ENCODE peak calls at places on chromosome 7, in nine cellular contexts. R, F, Z, G, T, Y, X, D and S are unnamed samples.
A peak's percentile ranks its signal among the peaks of the same experiment; 100 is the strongest.

GRCh38 chr7:127718325-127718724 is 66.3 kb downstream of the SND1 start:
- DNase-seq in R (no peak), F (no peak), Z (no peak), G (no peak), T (no peak), Y (no peak), X (no peak), D (no peak), S (no peak)

GRCh38 chr7:112220877-112221434 is 14.5 kb downstream of the ZNF277 start:
- DNase-seq in R (no peak), F (no peak), Z (no peak), G (no peak), T (no peak), Y (no peak), X (no peak), D (no peak), S (no peak)

GRCh38 chr7:21754963-21755362 is 190.7 kb downstream of the CDCA7L start:
- DNase-seq in R (no peak), F (no peak), Z (no peak), G (no peak), T (no peak), Y (no peak), X (no peak), D (no peak), S (no peak)

GRCh38 chr7:158061031-158061630 is 526.5 kb downstream of the PTPRN2 start:
- DNase-seq in R (no peak), F (no peak), Z (no peak), G (no peak), T (no peak), Y (no peak), X (no peak), D (no peak), S (no peak)

GRCh38 chr7:47357398-47357797 is 224.5 kb downstream of the TNS3 start:
- DNase-seq in R (no peak), F (no peak), Z (peak; percentile 49), G (no peak), T (no peak), Y (no peak), X (no peak), D (no peak), S (no peak)

GRCh38 chr7:128405345-128406146 is 4.2 kb downstream of the IMPDH1 start:
- DNase-seq in R (peak; percentile 67), F (peak; percentile 68), Z (peak; percentile 85), G (no peak), T (no peak), Y (peak; percentile 22), X (no peak), D (peak; percentile 24), S (no peak)

GRCh38 chr7:1899201-1899600 is 229.1 kb downstream of the ELFN1 start:
- DNase-seq in R (peak; percentile 72), F (no peak), Z (no peak), G (no peak), T (no peak), Y (no peak), X (no peak), D (no peak), S (no peak)

GRCh38 chr7:4849390-4849789 is 12.4 kb downstream of the PAPOLB start:
- DNase-seq in R (no peak), F (peak; percentile 36), Z (no peak), G (peak; percentile 17), T (no peak), Y (no peak), X (peak; percentile 24), D (no peak), S (no peak)

GRCh38 chr7:93715234-93715633 is 140.7 kb upstream of the CALCR start:
- DNase-seq in R (peak; percentile 53), F (peak; percentile 27), Z (peak; percentile 88), G (no peak), T (no peak), Y (no peak), X (peak; percentile 31), D (no peak), S (peak; percentile 16)

GRCh38 chr7:28466341-28466740 is 54.0 kb downstream of the CREB5 start:
- DNase-seq in R (no peak), F (no peak), Z (no peak), G (no peak), T (no peak), Y (no peak), X (no peak), D (no peak), S (no peak)

GRCh38 chr7:100472854-100473499 is 6.0 kb downstream of the TSC22D4 start:
- DNase-seq in R (peak; percentile 73), F (no peak), Z (no peak), G (no peak), T (peak; percentile 66), Y (no peak), X (no peak), D (no peak), S (no peak)

GRCh38 chr7:43151076-43151475 is 38.6 kb downstream of the HECW1 start:
- DNase-seq in R (no peak), F (no peak), Z (no peak), G (no peak), T (no peak), Y (no peak), X (no peak), D (no peak), S (no peak)

GRCh38 chr7:12092499-12093130 is 118.5 kb upstream of the TMEM106B start:
- DNase-seq in R (no peak), F (no peak), Z (no peak), G (no peak), T (no peak), Y (no peak), X (no peak), D (no peak), S (no peak)

GRCh38 chr7:98653601-98654310 is 36.7 kb downstream of the NPTX2 start:
- DNase-seq in R (no peak), F (no peak), Z (no peak), G (no peak), T (no peak), Y (no peak), X (no peak), D (no peak), S (no peak)

GRCh38 chr7:2954433-2954853 is 89.2 kb downstream of the CARD11 start:
- DNase-seq in R (no peak), F (peak; percentile 28), Z (peak; percentile 70), G (no peak), T (no peak), Y (no peak), X (no peak), D (no peak), S (no peak)

GRCh38 chr7:80642871-80643270 is 4.4 kb downstream of the CD36 start:
- DNase-seq in R (no peak), F (no peak), Z (no peak), G (no peak), T (no peak), Y (no peak), X (no peak), D (no peak), S (no peak)

GRCh38 chr7:44665531-44666213 is 59.2 kb downstream of the OGDH start:
- DNase-seq in R (no peak), F (no peak), Z (peak; percentile 3), G (no peak), T (no peak), Y (no peak), X (peak; percentile 66), D (no peak), S (no peak)

GRCh38 chr7:7100432-7100849 is 81.9 kb upstream of the C1GALT1 start:
- DNase-seq in R (no peak), F (no peak), Z (no peak), G (no peak), T (no peak), Y (no peak), X (no peak), D (no peak), S (no peak)

GRCh38 chr7:4681218-4681851 is 760 bp upstream of the FOXK1 start:
- DNase-seq in R (no peak), F (peak; percentile 9), Z (no peak), G (no peak), T (no peak), Y (no peak), X (no peak), D (no peak), S (no peak)

GRCh38 chr7:22607180-22607579 is 107.2 kb upstream of the STEAP1B start:
- DNase-seq in R (no peak), F (no peak), Z (peak; percentile 86), G (peak; percentile 38), T (no peak), Y (no peak), X (no peak), D (no peak), S (no peak)

GRCh38 chr7:3138206-3138605 is 94.5 kb upstream of the CARD11 start:
- DNase-seq in R (no peak), F (no peak), Z (peak; percentile 62), G (no peak), T (no peak), Y (no peak), X (no peak), D (no peak), S (no peak)

GRCh38 chr7:149257146-149257545 is 4.8 kb upstream of the ZNF783 start:
- DNase-seq in R (no peak), F (no peak), Z (no peak), G (no peak), T (no peak), Y (no peak), X (no peak), D (no peak), S (no peak)

GRCh38 chr7:74653686-74654181 is 3.8 kb upstream of the GTF2I start:
- DNase-seq in R (no peak), F (no peak), Z (no peak), G (no peak), T (no peak), Y (no peak), X (no peak), D (no peak), S (no peak)

GRCh38 chr7:117873056-117873932 is at the start of gene CTTNBP2:
- DNase-seq in R (peak; percentile 70), F (peak; percentile 5), Z (peak; percentile 88), G (no peak), T (no peak), Y (no peak), X (peak; percentile 8), D (peak; percentile 30), S (peak; percentile 25)

GRCh38 chr7:112938895-112939588 is 147.6 kb downstream of the GPR85 start:
- DNase-seq in R (peak; percentile 31), F (peak; percentile 26), Z (peak; percentile 85), G (no peak), T (no peak), Y (no peak), X (no peak), D (no peak), S (no peak)

GRCh38 chr7:128164061-128164954 is 76.8 kb upstream of the LEP start:
- DNase-seq in R (no peak), F (no peak), Z (peak; percentile 75), G (no peak), T (no peak), Y (no peak), X (no peak), D (no peak), S (no peak)

GRCh38 chr7:158587425-158588084 is at the start of gene PTPRN2:
- DNase-seq in R (peak; percentile 60), F (peak; percentile 39), Z (no peak), G (no peak), T (no peak), Y (peak; percentile 21), X (peak; percentile 12), D (no peak), S (peak; percentile 17)

GRCh38 chr7:130356760-130357611 is 12.4 kb downstream of the CPA5 start:
- DNase-seq in R (no peak), F (no peak), Z (peak; percentile 93), G (no peak), T (peak; percentile 13), Y (no peak), X (peak; percentile 67), D (no peak), S (peak; percentile 59)

GRCh38 chr7:144057954-144058353 is 9.2 kb downstream of the OR2A5 start:
- DNase-seq in R (no peak), F (no peak), Z (no peak), G (no peak), T (no peak), Y (no peak), X (no peak), D (no peak), S (no peak)

GRCh38 chr7:101728888-101729883 is 88.2 kb upstream of the CUX1 start:
- DNase-seq in R (no peak), F (no peak), Z (no peak), G (no peak), T (no peak), Y (no peak), X (peak; percentile 40), D (no peak), S (no peak)

GRCh38 chr7:100428967-100429636 is 529 bp upstream of the MEPCE start:
- DNase-seq in R (peak; percentile 100), F (peak; percentile 100), Z (peak; percentile 100), G (peak; percentile 98), T (peak; percentile 99), Y (peak; percentile 100), X (peak; percentile 100), D (peak; percentile 100), S (peak; percentile 100)